ENCODE peak calls at places on chromosomes 12 and 14, in four cellular contexts. A is NCI-H1105, K is AML-193, C is cardiac septum. Y is an unnamed sample.

GRCh38 chr14:102007916-102008418 is 43.6 kb downstream of the DYNC1H1 start:
- DNase-seq in C (no peak), K (no peak), A (no peak), Y (no peak)

GRCh38 chr12:31832740-31833540 is 104.1 kb upstream of the AMN1 start:
- DNase-seq in C (no peak), K (peak; percentile 80), A (no peak), Y (peak; percentile 95)

GRCh38 chr12:104049278-104050257 is at the start of gene GLT8D2:
- DNase-seq in A (peak; percentile 11), K (no peak), C (no peak), Y (peak; percentile 24)

GRCh38 chr14:68168460-68169109 is 349.0 kb downstream of the RAD51B start:
- DNase-seq in C (no peak), K (no peak), A (peak; percentile 23), Y (no peak)

GRCh38 chr14:59831121-59831730 is 39.4 kb downstream of the RTN1 start:
- DNase-seq in C (no peak), K (no peak), A (no peak), Y (peak; percentile 6)

GRCh38 chr12:118271770-118272417 is 100.8 kb downstream of the TAOK3 start:
- DNase-seq in K (no peak), A (no peak), C (no peak), Y (no peak)

GRCh38 chr12:75471928-75472865 is 8.4 kb upstream of the GLIPR1 start:
- DNase-seq in A (no peak), K (peak; percentile 88), C (no peak), Y (peak; percentile 87)

GRCh38 chr12:107847830-107848229 is 73.3 kb downstream of the ASCL4 start:
- DNase-seq in K (no peak), A (peak; percentile 23), C (no peak), Y (no peak)

GRCh38 chr12:132481345-132481744 is 8.6 kb upstream of the FBRSL1 start:
- DNase-seq in A (no peak), C (no peak), K (no peak), Y (peak; percentile 83)

GRCh38 chr12:78802593-78802992 is 62.0 kb upstream of the SYT1 start:
- DNase-seq in A (no peak), C (no peak), K (no peak), Y (no peak)

GRCh38 chr14:89531661-89532335 is 114.8 kb upstream of the FOXN3 start:
- DNase-seq in C (no peak), K (no peak), A (no peak), Y (no peak)

GRCh38 chr14:95495538-95496025 is 20.9 kb downstream of the SYNE3 start:
- DNase-seq in K (peak; percentile 69), C (no peak), A (no peak), Y (peak; percentile 84)

GRCh38 chr14:75981426-75981825 is 369 bp downstream of the TGFB3 start:
- DNase-seq in C (no peak), A (peak; percentile 17), K (no peak), Y (no peak)

GRCh38 chr12:109592195-109592904 is 18.8 kb downstream of the MVK start:
- DNase-seq in A (no peak), K (no peak), C (no peak), Y (no peak)

GRCh38 chr12:121701667-121702277 is 10.8 kb upstream of the TMEM120B start:
- DNase-seq in A (no peak), C (no peak), K (no peak), Y (no peak)

GRCh38 chr12:59077153-59077930 is 157.0 kb upstream of the LRIG3 start:
- DNase-seq in A (no peak), K (no peak), C (no peak), Y (no peak)

GRCh38 chr14:22497671-22498093 is 91.3 kb downstream of the DAD1 start:
- DNase-seq in C (no peak), A (no peak), K (no peak), Y (no peak)

GRCh38 chr14:52551696-52552062 is 626 bp downstream of the TXNDC16 start:
- DNase-seq in C (no peak), A (peak; percentile 12), K (peak; percentile 50), Y (peak; percentile 65)

GRCh38 chr14:80638620-80639215 is 302.8 kb downstream of the CEP128 start:
- DNase-seq in A (no peak), C (no peak), K (no peak), Y (no peak)

GRCh38 chr14:50010752-50011151 is 105.6 kb downstream of the VCPKMT start:
- DNase-seq in K (no peak), C (no peak), A (no peak), Y (no peak)

GRCh38 chr12:111330800-111331752 is 37.8 kb downstream of the PHETA1 start:
- DNase-seq in A (no peak), C (no peak), K (peak; percentile 77), Y (peak; percentile 73)

GRCh38 chr12:6764011-6764828 is 1.9 kb upstream of the PTMS start:
- DNase-seq in C (peak; percentile 96), K (peak; percentile 36), A (peak; percentile 100), Y (peak; percentile 69)

GRCh38 chr14:74220991-74221390 is 18.3 kb upstream of the VSX2 start:
- DNase-seq in K (no peak), C (no peak), A (no peak), Y (no peak)

GRCh38 chr14:82070753-82071152 is 537.1 kb upstream of the SEL1L start:
- DNase-seq in K (no peak), C (no peak), A (no peak), Y (no peak)

GRCh38 chr14:95953111-95953724 is 76.6 kb downstream of the TUNAR start:
- DNase-seq in K (no peak), A (no peak), C (no peak), Y (peak; percentile 10)

GRCh38 chr12:102465762-102466560 is 14.4 kb downstream of the IGF1 start:
- DNase-seq in A (no peak), C (no peak), K (no peak), Y (no peak)

GRCh38 chr12:81888961-81889360 is 129.8 kb upstream of the PPFIA2 start:
- DNase-seq in C (no peak), A (no peak), K (no peak), Y (no peak)

GRCh38 chr14:49579841-49580240 is 6.3 kb downstream of the RPS29 start:
- DNase-seq in C (no peak), K (no peak), A (no peak), Y (no peak)

GRCh38 chr14:85233756-85234545 is 296.0 kb upstream of the FLRT2 start:
- DNase-seq in A (no peak), C (no peak), K (no peak), Y (no peak)

GRCh38 chr14:72880820-72881219 is 13.1 kb downstream of the DPF3 start:
- DNase-seq in A (no peak), C (no peak), K (peak; percentile 61), Y (peak; percentile 43)